ENCODE peak calls at places on chromosomes 4 and X, in six cellular contexts. T, V, C, F, M and I are unnamed samples.

GRCh38 chr4:20248155-20248558 is 3.5 kb upstream of the SLIT2 start:
- DNase-seq in V (peak), M (no peak), C (peak), F (peak), T (no peak), I (no peak)

GRCh38 chr4:23938796-23939195 is 48.9 kb upstream of the PPARGC1A start:
- DNase-seq in V (no peak), F (no peak), T (no peak), C (no peak), M (no peak), I (no peak)

GRCh38 chr4:182189107-182189878 is 53.9 kb upstream of the TENM3 start:
- DNase-seq in V (peak), C (peak), F (peak), T (no peak), M (no peak), I (no peak)

GRCh38 chr4:37243061-37243460 is 1.5 kb upstream of the NWD2 start:
- DNase-seq in C (no peak), V (no peak), F (no peak), T (no peak), M (no peak), I (no peak)

GRCh38 chrX:39955621-39956020 is 142.1 kb downstream of the BCOR start:
- DNase-seq in C (no peak), M (no peak), V (no peak), T (no peak), F (no peak), I (no peak)

GRCh38 chr4:19178835-19179234 is 1072.9 kb upstream of the SLIT2 start:
- DNase-seq in F (no peak), T (no peak), M (no peak), V (no peak), C (no peak), I (no peak)

GRCh38 chr4:169160825-169161224 is 109.9 kb downstream of the SH3RF1 start:
- DNase-seq in C (peak), T (no peak), V (no peak), F (peak), M (no peak), I (no peak)

GRCh38 chrX:72381439-72382198 is 75.9 kb upstream of the CITED1 start:
- DNase-seq in V (no peak), M (no peak), C (peak), T (no peak), F (peak), I (no peak)

GRCh38 chrX:46444011-46444410 is 101.2 kb downstream of the ZNF674 start:
- DNase-seq in F (peak), M (no peak), C (peak), V (peak), T (no peak), I (no peak)

GRCh38 chrX:70969635-70970481 is 39.0 kb upstream of the SLC7A3 start:
- DNase-seq in C (no peak), F (no peak), M (no peak), T (no peak), V (no peak), I (no peak)